ENCODE peak calls at places on chromosomes 13 and 19, in five cellular contexts. One of them, this sample, is unnamed.

GRCh38 chr13:95267662-95268369 is 33.4 kb downstream of the ABCC4 start:
- DNase-seq in EL: peak; percentile 96
- DNase-seq in substantia nigra: no peak
- DNase-seq in heart left ventricle: no peak
- DNase-seq in left ventricle myocardium inferior: no peak
- DNase-seq in this sample: no peak

GRCh38 chr13:96503481-96503880 is 413.6 kb downstream of the HS6ST3 start:
- DNase-seq in EL: no peak
- DNase-seq in substantia nigra: no peak
- DNase-seq in heart left ventricle: no peak
- DNase-seq in left ventricle myocardium inferior: no peak
- DNase-seq in this sample: no peak

GRCh38 chr13:20127263-20127562 is 33.6 kb downstream of the GJA3 start:
- DNase-seq in EL: no peak
- DNase-seq in substantia nigra: no peak
- DNase-seq in heart left ventricle: no peak
- DNase-seq in left ventricle myocardium inferior: no peak
- DNase-seq in this sample: no peak

GRCh38 chr13:74651121-74651520 is 516.9 kb upstream of the KLF12 start:
- DNase-seq in EL: no peak
- DNase-seq in substantia nigra: no peak
- DNase-seq in heart left ventricle: no peak
- DNase-seq in left ventricle myocardium inferior: no peak
- DNase-seq in this sample: no peak

GRCh38 chr13:88701551-88701950 is 1030.4 kb downstream of the SLITRK5 start:
- DNase-seq in EL: no peak
- DNase-seq in substantia nigra: no peak
- DNase-seq in heart left ventricle: no peak
- DNase-seq in left ventricle myocardium inferior: no peak
- DNase-seq in this sample: no peak

GRCh38 chr19:7545904-7546303 is 10.4 kb downstream of the PNPLA6 start:
- DNase-seq in EL: no peak
- DNase-seq in substantia nigra: no peak
- DNase-seq in heart left ventricle: no peak
- DNase-seq in left ventricle myocardium inferior: no peak
- DNase-seq in this sample: no peak

GRCh38 chr19:43618921-43619261 is 538 bp downstream of the ZNF428 start:
- DNase-seq in EL: no peak
- DNase-seq in substantia nigra: no peak
- DNase-seq in heart left ventricle: no peak
- DNase-seq in left ventricle myocardium inferior: no peak
- DNase-seq in this sample: peak; percentile 43

GRCh38 chr13:78603240-78603947 is at the start of gene POU4F1:
- DNase-seq in EL: peak; percentile 21
- DNase-seq in substantia nigra: no peak
- DNase-seq in heart left ventricle: no peak
- DNase-seq in left ventricle myocardium inferior: peak; percentile 17
- DNase-seq in this sample: no peak

GRCh38 chr19:1858412-1859081 is 4.8 kb downstream of the KLF16 start:
- DNase-seq in EL: no peak
- DNase-seq in substantia nigra: no peak
- DNase-seq in heart left ventricle: no peak
- DNase-seq in left ventricle myocardium inferior: no peak
- DNase-seq in this sample: no peak

GRCh38 chr19:53538378-53539109 is 599 bp downstream of the ZNF331 start:
- DNase-seq in EL: no peak
- DNase-seq in substantia nigra: no peak
- DNase-seq in heart left ventricle: no peak
- DNase-seq in left ventricle myocardium inferior: no peak
- DNase-seq in this sample: no peak

GRCh38 chr13:99956473-99957349 is 14.9 kb downstream of the ZIC5 start:
- DNase-seq in EL: no peak
- DNase-seq in substantia nigra: no peak
- DNase-seq in heart left ventricle: no peak
- DNase-seq in left ventricle myocardium inferior: no peak
- DNase-seq in this sample: no peak

GRCh38 chr19:35042954-35043604 is 1.6 kb downstream of the HPN start:
- DNase-seq in EL: no peak
- DNase-seq in substantia nigra: no peak
- DNase-seq in heart left ventricle: no peak
- DNase-seq in left ventricle myocardium inferior: no peak
- DNase-seq in this sample: no peak

GRCh38 chr19:28636706-28637105 is 576.2 kb downstream of the UQCRFS1 start:
- DNase-seq in EL: no peak
- DNase-seq in substantia nigra: no peak
- DNase-seq in heart left ventricle: no peak
- DNase-seq in left ventricle myocardium inferior: no peak
- DNase-seq in this sample: no peak

GRCh38 chr19:49224856-49225255 is 67.3 kb downstream of the TRPM4 start:
- DNase-seq in EL: peak; percentile 75
- DNase-seq in substantia nigra: no peak
- DNase-seq in heart left ventricle: no peak
- DNase-seq in left ventricle myocardium inferior: peak; percentile 32
- DNase-seq in this sample: peak; percentile 87

GRCh38 chr13:67048793-67049150 is 181.4 kb downstream of the PCDH9 start:
- DNase-seq in EL: peak; percentile 24
- DNase-seq in substantia nigra: no peak
- DNase-seq in heart left ventricle: no peak
- DNase-seq in left ventricle myocardium inferior: no peak
- DNase-seq in this sample: no peak

GRCh38 chr19:30540671-30541210 is 168.6 kb downstream of the ZNF536 start:
- DNase-seq in EL: no peak
- DNase-seq in substantia nigra: no peak
- DNase-seq in heart left ventricle: no peak
- DNase-seq in left ventricle myocardium inferior: no peak
- DNase-seq in this sample: no peak

GRCh38 chr13:73171926-73172325 is 113.1 kb downstream of the KLF5 start:
- DNase-seq in EL: peak; percentile 30
- DNase-seq in substantia nigra: no peak
- DNase-seq in heart left ventricle: no peak
- DNase-seq in left ventricle myocardium inferior: no peak
- DNase-seq in this sample: no peak

GRCh38 chr13:24672141-24673132 is 7.8 kb upstream of the ATP12A start:
- DNase-seq in EL: no peak
- DNase-seq in substantia nigra: no peak
- DNase-seq in heart left ventricle: no peak
- DNase-seq in left ventricle myocardium inferior: no peak
- DNase-seq in this sample: no peak

GRCh38 chr13:41130356-41130755 is 2.2 kb downstream of the KBTBD6 start:
- DNase-seq in EL: no peak
- DNase-seq in substantia nigra: no peak
- DNase-seq in heart left ventricle: no peak
- DNase-seq in left ventricle myocardium inferior: no peak
- DNase-seq in this sample: peak; percentile 47

GRCh38 chr19:44748426-44749254 is at the start of gene BCL3:
- DNase-seq in EL: no peak
- DNase-seq in substantia nigra: no peak
- DNase-seq in heart left ventricle: peak; percentile 84
- DNase-seq in left ventricle myocardium inferior: peak; percentile 82
- DNase-seq in this sample: no peak

GRCh38 chr13:113883314-113883811 is 19.5 kb upstream of the GAS6 start:
- DNase-seq in EL: no peak
- DNase-seq in substantia nigra: no peak
- DNase-seq in heart left ventricle: no peak
- DNase-seq in left ventricle myocardium inferior: no peak
- DNase-seq in this sample: no peak

GRCh38 chr19:54465367-54466109 is 2.0 kb upstream of the LENG9 start:
- DNase-seq in EL: no peak
- DNase-seq in substantia nigra: no peak
- DNase-seq in heart left ventricle: no peak
- DNase-seq in left ventricle myocardium inferior: no peak
- DNase-seq in this sample: no peak

GRCh38 chr13:113321546-113321945 is 24.5 kb downstream of the LAMP1 start:
- DNase-seq in EL: no peak
- DNase-seq in substantia nigra: no peak
- DNase-seq in heart left ventricle: no peak
- DNase-seq in left ventricle myocardium inferior: no peak
- DNase-seq in this sample: no peak

GRCh38 chr13:79660361-79660760 is 179.4 kb downstream of the NDFIP2 start:
- DNase-seq in EL: no peak
- DNase-seq in substantia nigra: no peak
- DNase-seq in heart left ventricle: no peak
- DNase-seq in left ventricle myocardium inferior: no peak
- DNase-seq in this sample: no peak

GRCh38 chr13:40187324-40187795 is 479.1 kb downstream of the FOXO1 start:
- DNase-seq in EL: no peak
- DNase-seq in substantia nigra: no peak
- DNase-seq in heart left ventricle: no peak
- DNase-seq in left ventricle myocardium inferior: no peak
- DNase-seq in this sample: no peak

GRCh38 chr13:98842858-98843481 is 90.5 kb upstream of the SLC15A1 start:
- DNase-seq in EL: peak; percentile 72
- DNase-seq in substantia nigra: peak; percentile 47
- DNase-seq in heart left ventricle: peak; percentile 72
- DNase-seq in left ventricle myocardium inferior: peak; percentile 48
- DNase-seq in this sample: peak; percentile 66

GRCh38 chr19:16927883-16928282 is 39.1 kb downstream of the F2RL3 start:
- DNase-seq in EL: no peak
- DNase-seq in substantia nigra: no peak
- DNase-seq in heart left ventricle: no peak
- DNase-seq in left ventricle myocardium inferior: no peak
- DNase-seq in this sample: no peak

GRCh38 chr13:76148926-76149325 is 512.8 kb downstream of the LMO7 start:
- DNase-seq in EL: peak; percentile 87
- DNase-seq in substantia nigra: no peak
- DNase-seq in heart left ventricle: no peak
- DNase-seq in left ventricle myocardium inferior: no peak
- DNase-seq in this sample: peak; percentile 2

GRCh38 chr13:99062593-99062992 is 84.7 kb upstream of the DOCK9 start:
- DNase-seq in EL: peak; percentile 60
- DNase-seq in substantia nigra: no peak
- DNase-seq in heart left ventricle: peak; percentile 71
- DNase-seq in left ventricle myocardium inferior: peak; percentile 30
- DNase-seq in this sample: no peak

GRCh38 chr19:11390359-11390758 is 6.2 kb upstream of the EPOR start:
- DNase-seq in EL: no peak
- DNase-seq in substantia nigra: no peak
- DNase-seq in heart left ventricle: no peak
- DNase-seq in left ventricle myocardium inferior: no peak
- DNase-seq in this sample: no peak

This sample was measured in RKO.